ENCODE peak calls at places on chromosome 5, in five cellular contexts. S is HCT116, N is mammary epithelial cell, G is DND-41, Z is astrocyte. C is an unnamed sample.
A peak's percentile ranks its signal among the peaks of the same experiment; 100 is the strongest.

GRCh38 chr5:88092938-88093635 is 175.6 kb downstream of the TMEM161B start:
- DNase-seq in S (no peak), N (no peak), G (no peak), Z (no peak), C (no peak)

GRCh38 chr5:51226420-51226735 is 156.9 kb upstream of the ISL1 start:
- DNase-seq in S (peak; percentile 40), N (peak; percentile 17), G (no peak), Z (no peak), C (peak; percentile 77)

GRCh38 chr5:43802119-43802518 is 199.1 kb downstream of the NNT start:
- DNase-seq in S (no peak), N (peak; percentile 80), G (no peak), Z (peak; percentile 54), C (no peak)

GRCh38 chr5:180621311-180621710 is 28.1 kb downstream of the FLT4 start:
- DNase-seq in S (no peak), N (no peak), G (no peak), Z (no peak), C (no peak)

GRCh38 chr5:169162407-169162806 is 138.5 kb downstream of the SLIT3 start:
- DNase-seq in S (no peak), N (peak; percentile 60), G (no peak), Z (peak; percentile 88), C (no peak)

GRCh38 chr5:18968966-18969365 is 1019.0 kb downstream of the CDH18 start:
- DNase-seq in S (no peak), N (peak; percentile 54), G (no peak), Z (no peak), C (peak; percentile 44)

GRCh38 chr5:15008476-15008875 is 136.9 kb upstream of the ANKH start:
- DNase-seq in S (peak; percentile 85), N (peak; percentile 96), G (no peak), Z (peak; percentile 99), C (peak; percentile 99)

GRCh38 chr5:135126688-135127603 is 92.9 kb upstream of the PITX1 start:
- DNase-seq in S (no peak), N (no peak), G (no peak), Z (no peak), C (peak; percentile 44)

GRCh38 chr5:170360712-170361501 is 28.3 kb downstream of the KCNMB1 start:
- DNase-seq in S (no peak), N (no peak), G (no peak), Z (no peak), C (no peak)

GRCh38 chr5:133285583-133286021 is 233.8 kb downstream of the HSPA4 start:
- DNase-seq in S (no peak), N (peak; percentile 97), G (peak; percentile 12), Z (peak; percentile 55), C (peak; percentile 84)

GRCh38 chr5:178074266-178074952 is 38.9 kb upstream of the N4BP3 start:
- DNase-seq in S (no peak), N (peak; percentile 17), G (no peak), Z (peak; percentile 42), C (no peak)

GRCh38 chr5:167945542-167946384 is 345.7 kb upstream of the WWC1 start:
- DNase-seq in S (no peak), N (peak; percentile 78), G (no peak), Z (peak; percentile 99), C (peak; percentile 10)

GRCh38 chr5:179204572-179204971 is 140.7 kb downstream of the ADAMTS2 start:
- DNase-seq in S (no peak), N (no peak), G (no peak), Z (no peak), C (no peak)

GRCh38 chr5:146731909-146732659 is 146.5 kb downstream of the PPP2R2B start:
- DNase-seq in S (peak; percentile 79), N (peak; percentile 85), G (no peak), Z (peak; percentile 99), C (peak; percentile 26)

GRCh38 chr5:132100672-132101261 is 27.2 kb downstream of the CSF2 start:
- DNase-seq in S (no peak), N (peak; percentile 86), G (no peak), Z (no peak), C (peak; percentile 73)

GRCh38 chr5:115070737-115071136 is 99.0 kb downstream of the TRIM36 start:
- DNase-seq in S (no peak), N (no peak), G (no peak), Z (no peak), C (no peak)

GRCh38 chr5:111237470-111237869 is 13.3 kb downstream of the CAMK4 start:
- DNase-seq in S (no peak), N (no peak), G (no peak), Z (peak; percentile 47), C (no peak)

GRCh38 chr5:126490167-126490937 is 67.1 kb downstream of the GRAMD2B start:
- DNase-seq in S (no peak), N (no peak), G (no peak), Z (no peak), C (no peak)

GRCh38 chr5:95878417-95879323 is 56.1 kb upstream of the GLRX start:
- DNase-seq in S (no peak), N (peak; percentile 49), G (no peak), Z (peak; percentile 30), C (no peak)

GRCh38 chr5:144072518-144072927 is 97.9 kb downstream of the YIPF5 start:
- DNase-seq in S (no peak), N (peak; percentile 61), G (no peak), Z (peak; percentile 75), C (no peak)

GRCh38 chr5:167877924-167878323 is 413.5 kb upstream of the WWC1 start:
- DNase-seq in S (no peak), N (no peak), G (no peak), Z (no peak), C (no peak)

GRCh38 chr5:81835813-81836458 is 85.0 kb upstream of the SSBP2 start:
- DNase-seq in S (no peak), N (no peak), G (no peak), Z (no peak), C (no peak)

GRCh38 chr5:57298985-57299491 is 125.2 kb downstream of the GPBP1 start:
- DNase-seq in S (peak; percentile 79), N (peak; percentile 50), G (peak; percentile 61), Z (peak; percentile 71), C (peak; percentile 58)

GRCh38 chr5:45205403-45205961 is 396.7 kb downstream of the MRPS30 start:
- DNase-seq in S (no peak), N (no peak), G (no peak), Z (no peak), C (no peak)

GRCh38 chr5:176559683-176560082 is 10.5 kb downstream of the CDHR2 start:
- DNase-seq in S (peak; percentile 50), N (peak; percentile 30), G (peak; percentile 31), Z (no peak), C (peak; percentile 49)

GRCh38 chr5:1107167-1108007 is 4.5 kb downstream of the SLC12A7 start:
- DNase-seq in S (no peak), N (no peak), G (no peak), Z (no peak), C (no peak)

GRCh38 chr5:41087461-41087860 is 16.3 kb upstream of the MROH2B start:
- DNase-seq in S (no peak), N (no peak), G (no peak), Z (peak; percentile 81), C (no peak)

GRCh38 chr5:1509346-1510085 is 14.2 kb downstream of the LPCAT1 start:
- DNase-seq in S (no peak), N (no peak), G (no peak), Z (no peak), C (no peak)

GRCh38 chr5:35816881-35817521 is 39.7 kb upstream of the IL7R start:
- DNase-seq in S (no peak), N (no peak), G (no peak), Z (no peak), C (peak; percentile 34)

GRCh38 chr5:132055808-132056609 is 4.4 kb upstream of the IL3 start:
- DNase-seq in S (no peak), N (no peak), G (peak; percentile 45), Z (no peak), C (no peak)

GRCh38 chr5:81238460-81238859 is 5.3 kb downstream of the CKMT2 start:
- DNase-seq in S (no peak), N (no peak), G (no peak), Z (no peak), C (no peak)

GRCh38 chr5:106755789-106756188 is 914.9 kb downstream of the EFNA5 start:
- DNase-seq in S (no peak), N (no peak), G (peak; percentile 68), Z (no peak), C (no peak)

GRCh38 chr5:96936431-96937221 is 746 bp downstream of the LNPEP start:
- DNase-seq in S (no peak), N (peak; percentile 32), G (peak; percentile 67), Z (no peak), C (peak; percentile 39)
- TF ChIP-seq CTCF in S (no peak), N (peak; percentile 20), G (peak; percentile 46), Z (no peak), C (no peak)

DNA sequence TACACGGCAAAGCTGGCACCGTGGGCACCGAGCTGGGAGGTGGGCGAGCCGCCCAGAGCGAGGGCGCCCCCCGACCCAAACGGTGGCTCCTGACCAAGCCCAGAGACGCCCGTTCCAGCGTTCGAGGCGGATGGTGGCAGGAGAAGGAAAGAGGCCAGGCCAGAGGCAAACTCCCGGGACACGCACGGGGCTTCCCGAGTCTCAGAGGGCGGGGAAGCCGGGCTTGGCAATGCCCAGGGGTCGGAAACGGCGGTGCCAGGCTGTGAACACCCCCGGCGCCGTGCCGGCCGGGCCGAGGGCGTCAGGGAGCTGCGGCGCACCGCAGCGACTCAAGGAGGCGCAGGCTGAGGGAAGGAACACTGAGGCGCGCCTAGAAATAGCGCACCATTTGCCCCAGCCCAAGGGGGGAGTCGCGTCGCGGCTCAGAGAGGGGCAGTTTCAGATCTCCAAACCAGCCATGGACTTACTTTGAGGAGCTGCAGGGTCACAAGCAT is 397 bp downstream of the SPRY4 start:
- DNase-seq in S (no peak), N (no peak), G (no peak), Z (no peak), C (no peak)
- H2AFZ ChIP-seq in S (no peak overlapping the region), N (peak overlapping the region; percentile 68), G (no peak overlapping the region), Z (peak overlapping the region; percentile 43), C (peak overlapping the region; percentile 56)

GRCh38 chr5:140041492-140042421 is 1.3 kb downstream of the NRG2 start:
- DNase-seq in S (no peak), N (peak; percentile 66), G (no peak), Z (peak; percentile 16), C (peak; percentile 85)
- TF ChIP-seq EZH2 in S (no peak), N (no peak), G (no peak), Z (no peak), C (no peak)

DNA sequence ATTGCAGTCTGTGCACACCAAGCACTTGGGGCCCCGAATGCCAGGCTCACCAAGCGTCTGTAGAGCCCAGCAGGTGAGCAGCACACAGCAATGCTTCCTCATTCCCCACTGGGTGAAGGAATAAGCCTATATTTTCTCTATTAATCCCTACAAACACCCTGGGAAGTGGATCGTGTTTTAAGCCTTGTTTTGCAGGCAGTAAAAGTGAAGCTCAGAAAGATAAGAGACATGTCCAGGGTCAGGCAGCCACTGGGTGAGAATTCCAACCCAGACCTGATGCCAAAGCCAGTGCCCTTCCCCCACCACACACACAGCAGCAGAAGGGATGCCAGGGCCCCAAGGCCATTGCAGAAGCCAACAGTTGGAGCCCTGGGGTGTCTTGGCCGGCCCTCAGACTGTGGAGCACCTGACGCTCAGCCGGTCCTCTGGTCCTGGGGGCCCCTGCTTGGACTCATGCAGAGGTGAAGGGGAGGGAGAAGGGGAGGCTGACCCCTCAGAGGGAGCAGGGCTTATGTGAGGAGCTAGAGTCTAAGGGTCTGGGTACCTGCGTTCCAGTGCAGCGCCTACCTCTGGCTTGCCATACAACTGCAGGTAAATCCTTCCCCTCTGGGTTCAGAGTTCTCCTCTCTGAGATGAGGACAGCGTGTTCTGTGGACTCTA is 26.3 kb upstream of the SYNPO start:
- DNase-seq in S (no peak), N (no peak), G (no peak), Z (no peak), C (peak; percentile 68)
- TF ChIP-seq CTCF in S (peak; percentile 39), N (peak; percentile 22), G (peak; percentile 20), Z (no peak), C (no peak)

C was measured in PC-9.